ENCODE peak calls at places on chromosomes 3 and 15, in four cellular contexts. E is ovary, V is progenitor cell of endocrine pancreas, J is GM20000. Q is an unnamed sample.

GRCh38 chr15:100307241-100307855 is 34.4 kb downstream of the ADAMTS17 start:
- DNase-seq in E (peak), V (no peak), J (no peak), Q (no peak)

GRCh38 chr15:57003418-57003817 is 85.0 kb downstream of the TCF12 start:
- DNase-seq in E (no peak), V (no peak), J (no peak), Q (no peak)

GRCh38 chr3:179330438-179330837 is 7.6 kb downstream of the ZNF639 start:
- DNase-seq in E (no peak), V (no peak), J (no peak), Q (no peak)

GRCh38 chr3:29338981-29339833 is 58.3 kb downstream of the RBMS3 start:
- DNase-seq in E (no peak), V (no peak), J (no peak), Q (no peak)

GRCh38 chr15:39593071-39594055 is 12.5 kb downstream of the THBS1 start:
- DNase-seq in E (no peak), V (no peak), J (no peak), Q (no peak)

GRCh38 chr3:160450846-160451245 is 1.3 kb upstream of the TRIM59 start:
- DNase-seq in E (no peak), V (no peak), J (no peak), Q (no peak)

GRCh38 chr3:23697416-23697815 is 108.3 kb upstream of the UBE2E1 start:
- DNase-seq in E (no peak), V (no peak), J (no peak), Q (no peak)

GRCh38 chr3:115623414-115623868 is at the start of gene GAP43:
- DNase-seq in E (peak), V (no peak), J (no peak), Q (no peak)

GRCh38 chr3:183359036-183359435 is 69.4 kb downstream of the MCF2L2 start:
- DNase-seq in E (no peak), V (no peak), J (no peak), Q (no peak)

GRCh38 chr3:123244128-123244527 is 42.4 kb downstream of the SEC22A start:
- DNase-seq in E (no peak), V (no peak), J (no peak), Q (no peak)

GRCh38 chr15:42313463-42313862 is 40.2 kb upstream of the TMEM87A start:
- DNase-seq in E (no peak), V (no peak), J (no peak), Q (no peak)

GRCh38 chr3:191387441-191388077 is 57.2 kb upstream of the UTS2B start:
- DNase-seq in E (no peak), V (no peak), J (no peak), Q (no peak)

GRCh38 chr3:191390580-191390979 is 60.3 kb upstream of the UTS2B start:
- DNase-seq in E (no peak), V (no peak), J (no peak), Q (no peak)

GRCh38 chr3:191391873-191392808 is 61.8 kb upstream of the UTS2B start:
- DNase-seq in E (no peak), V (no peak), J (no peak), Q (no peak)

GRCh38 chr3:191385101-191385500 is 54.8 kb upstream of the UTS2B start:
- DNase-seq in E (no peak), V (no peak), J (no peak), Q (no peak)

DNA sequence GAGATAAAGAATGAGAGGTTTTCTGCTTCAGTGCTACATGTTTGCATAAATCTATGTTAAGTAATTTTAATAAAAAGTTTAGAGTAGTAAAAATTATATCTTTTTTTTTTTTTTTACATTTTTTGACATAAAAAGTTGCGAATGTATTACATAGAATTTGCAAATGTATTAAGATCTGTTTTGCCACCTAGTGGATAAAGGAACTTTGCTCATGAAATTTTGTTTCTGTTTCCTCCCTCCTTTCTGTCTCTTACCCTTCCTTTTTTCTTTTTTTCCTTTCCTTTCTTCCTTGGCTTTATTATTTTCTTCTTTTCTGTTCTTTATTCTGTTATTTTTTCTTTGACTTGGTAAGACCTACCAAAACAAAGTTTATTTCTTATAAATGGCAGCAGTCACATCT is 58.5 kb upstream of the UTS2B start:
- DNase-seq in E (no peak), V (no peak), J (no peak), Q (no peak)
- TF ChIP-seq CTCF in E (no peak), V (peak), J (no peak), Q (peak)

DNA sequence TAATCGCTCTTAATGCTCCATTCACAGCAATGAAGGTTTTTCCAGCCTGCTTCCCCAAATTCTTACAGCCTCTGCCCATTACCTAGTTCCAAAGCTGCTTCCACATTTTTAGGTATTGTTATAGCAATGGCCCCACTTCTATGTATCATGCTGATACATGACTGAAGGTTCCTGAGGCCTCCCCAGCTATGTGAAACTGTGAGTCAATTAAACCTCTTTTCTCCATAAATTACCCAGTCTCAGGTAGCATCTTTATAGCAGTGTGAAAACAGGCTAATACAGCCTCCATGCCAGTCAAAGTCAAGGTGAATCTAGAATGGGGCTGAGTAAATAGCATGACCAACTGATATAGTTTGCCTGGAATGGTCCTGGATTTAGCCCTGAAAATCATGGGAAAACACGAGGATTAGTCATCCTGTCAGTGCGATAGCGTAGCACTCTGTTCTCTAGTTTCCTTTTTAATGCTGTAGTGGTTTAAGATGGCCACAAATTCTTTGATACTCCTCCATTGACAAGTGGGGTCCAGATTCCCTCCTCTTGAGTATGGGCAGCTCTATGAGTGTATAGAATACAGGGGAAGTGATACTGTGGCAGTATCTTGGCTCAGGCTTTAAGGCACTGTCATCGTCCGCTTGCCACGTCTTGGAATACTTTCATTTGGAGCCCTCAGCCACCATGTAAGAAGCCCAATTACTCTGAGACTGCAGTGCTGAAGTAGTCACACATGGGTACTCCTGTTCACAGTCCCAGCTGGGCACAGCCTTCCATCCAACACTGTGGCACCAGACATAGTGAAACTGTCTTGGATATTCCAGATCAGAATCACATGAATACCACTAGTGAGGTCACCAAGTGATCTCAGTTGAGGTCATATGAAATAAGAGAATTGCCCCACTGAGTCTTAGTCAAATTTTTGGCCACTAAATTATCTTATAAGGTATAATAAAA is 94.0 kb upstream of the PLCL2 start:
- DNase-seq in E (no peak), V (no peak), J (no peak), Q (no peak)
- TF ChIP-seq CTCF in E (no peak), V (no peak), J (no peak), Q (no peak)

DNA sequence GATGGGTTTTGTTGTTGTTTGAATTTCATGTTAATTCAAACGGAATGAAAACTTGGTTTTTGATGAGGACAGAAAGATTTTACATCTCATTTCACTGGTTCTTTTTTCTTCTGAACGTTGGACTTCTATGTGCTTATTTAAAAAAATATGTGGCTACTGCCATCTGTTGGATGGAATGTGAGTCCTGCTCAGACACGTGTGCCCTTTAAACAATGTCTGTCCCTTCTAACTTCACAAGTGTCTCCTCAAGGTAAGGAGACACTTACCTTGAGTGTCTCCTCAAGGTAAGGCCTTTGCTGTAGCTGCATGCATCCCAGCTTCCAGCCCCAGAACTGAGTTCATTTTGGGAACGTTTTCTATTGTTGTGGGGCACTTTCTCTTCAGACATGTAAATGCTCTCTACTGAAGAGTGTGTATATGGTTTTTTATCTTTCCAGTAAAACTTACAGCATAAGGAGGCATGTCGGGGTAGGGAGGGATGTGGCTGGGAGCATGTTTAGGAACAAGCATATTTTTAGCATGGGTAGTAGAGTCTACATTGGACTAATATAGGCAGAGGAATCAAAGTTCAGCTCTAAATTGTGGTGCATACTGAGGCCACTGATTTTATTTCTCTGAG is 63.1 kb upstream of the UBE3A start:
- DNase-seq in E (no peak), V (no peak), J (no peak), Q (no peak)
- TF ChIP-seq CTCF in E (no peak), V (peak), J (no peak), Q (peak)

GRCh38 chr3:42635111-42635510 is 18.4 kb upstream of the ZBTB47 start:
- DNase-seq in E (no peak), V (no peak), J (no peak), Q (no peak)
- TF ChIP-seq CTCF in E (no peak), V (no peak), J (no peak), Q (peak)

DNA sequence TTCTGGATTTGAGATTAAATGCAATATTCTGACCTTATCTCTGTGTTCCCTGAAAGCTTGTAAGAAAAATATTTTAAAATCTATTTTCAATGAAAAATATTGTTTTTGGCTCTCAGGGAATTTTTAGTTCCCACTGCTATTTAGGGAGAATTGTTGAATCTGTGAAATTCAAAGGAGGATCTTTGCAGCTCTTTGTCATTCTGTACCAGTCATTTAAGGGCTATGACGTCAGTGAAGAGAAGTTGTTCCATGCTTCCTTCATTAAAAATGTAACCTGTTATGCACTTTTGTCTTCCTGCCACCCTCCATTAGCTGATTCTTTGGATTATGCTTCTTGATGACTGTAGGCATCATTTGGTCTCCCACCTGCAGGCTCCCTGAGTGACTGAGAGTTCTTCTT is 427.8 kb upstream of the C2CD4B start:
- DNase-seq in E (no peak), V (no peak), J (no peak), Q (no peak)
- TF ChIP-seq CTCF in E (no peak), V (no peak), J (no peak), Q (no peak)

GRCh38 chr15:78619022-78619950 is 1.5 kb downstream of the CHRNA3 start:
- DNase-seq in E (peak), V (peak), J (peak), Q (peak)
- TF ChIP-seq CTCF in E (no peak), V (no peak), J (no peak), Q (no peak)

Q was measured in GM13977.